ENCODE peak calls at places on chromosomes 1 and 21, in six cellular contexts. Z is nephron progenitor cell; X is GM19239; E is activated CD8-positive, alpha-beta memory T cell treated with anti-CD3 and anti-CD28 coated beads for 24 hours; R is substantia nigra; H is stimulated activated naive CD4-positive, alpha-beta T cell. I is an unnamed sample.

GRCh38 chr1:241828576-241828975 is 19.4 kb upstream of the EXO1 start:
- DNase-seq in H (no peak), R (no peak), Z (no peak), X (no peak), E (no peak), I (no peak)

GRCh38 chr1:226827458-226827857 is 43.0 kb upstream of the PSEN2 start:
- DNase-seq in X (no peak), R (no peak), E (peak), H (peak), Z (no peak), I (no peak)

GRCh38 chr21:33300701-33301631 is 23.8 kb upstream of the IFNAR1 start:
- DNase-seq in R (no peak), Z (no peak), E (no peak), X (no peak), H (no peak), I (no peak)

GRCh38 chr1:152110365-152110859 is 4.8 kb downstream of the TCHH start:
- DNase-seq in H (peak), Z (no peak), R (no peak), E (no peak), X (no peak), I (no peak)

GRCh38 chr1:1440941-1441888 is 5.7 kb downstream of the VWA1 start:
- DNase-seq in X (peak), E (peak), H (peak), Z (peak), R (no peak), I (peak)

GRCh38 chr1:231731262-231731661 is 104.7 kb downstream of the DISC1 start:
- DNase-seq in Z (no peak), E (no peak), R (no peak), X (no peak), H (no peak), I (no peak)

GRCh38 chr1:204706838-204707509 is 21.4 kb upstream of the LRRN2 start:
- DNase-seq in E (no peak), R (no peak), Z (no peak), H (peak), X (no peak), I (no peak)

GRCh38 chr1:18079941-18080340 is 27.7 kb upstream of the IGSF21 start:
- DNase-seq in H (no peak), E (no peak), X (no peak), Z (no peak), R (no peak), I (peak)

GRCh38 chr1:36475341-36475740 is 7.4 kb downstream of the CSF3R start:
- DNase-seq in R (no peak), H (no peak), X (no peak), E (no peak), Z (no peak), I (no peak)

GRCh38 chr1:193260925-193261324 is 74.5 kb upstream of the B3GALT2 start:
- DNase-seq in Z (no peak), H (no peak), R (no peak), X (no peak), E (no peak), I (no peak)

GRCh38 chr1:96049759-96050409 is 671.7 kb upstream of the PTBP2 start:
- DNase-seq in H (no peak), Z (no peak), R (no peak), X (no peak), E (no peak), I (no peak)

GRCh38 chr1:167797005-167797404 is 75.2 kb downstream of the MPZL1 start:
- DNase-seq in R (no peak), X (no peak), H (no peak), Z (no peak), E (no peak), I (peak)

GRCh38 chr1:167748901-167749300 is 27.1 kb downstream of the MPZL1 start:
- DNase-seq in H (no peak), Z (no peak), R (no peak), X (no peak), E (no peak), I (no peak)

GRCh38 chr1:104392552-104392951 is 642.9 kb downstream of the AMY1C start:
- DNase-seq in E (no peak), H (no peak), Z (no peak), R (no peak), X (no peak), I (no peak)

GRCh38 chr1:16615253-16616252 is 2.2 kb upstream of the NBPF1 start:
- DNase-seq in X (no peak), H (no peak), R (no peak), E (peak), Z (peak), I (no peak)

GRCh38 chr1:18649713-18650370 is 19.2 kb downstream of the PAX7 start:
- DNase-seq in Z (no peak), R (no peak), E (no peak), H (no peak), X (no peak), I (no peak)

GRCh38 chr1:22526098-22526497 is 37.2 kb upstream of the EPHA8 start:
- DNase-seq in H (no peak), Z (no peak), E (no peak), R (no peak), X (no peak), I (no peak)

GRCh38 chr1:115492880-115493279 is 148.9 kb upstream of the VANGL1 start:
- DNase-seq in R (no peak), E (no peak), X (no peak), Z (no peak), H (no peak), I (no peak)

GRCh38 chr1:226406401-226406881 is 1.5 kb downstream of the PARP1 start:
- DNase-seq in R (no peak), Z (no peak), H (peak), X (no peak), E (no peak), I (no peak)

GRCh38 chr1:30085814-30086770 is 637.3 kb downstream of the MATN1 start:
- DNase-seq in H (no peak), R (no peak), E (peak), X (peak), Z (peak), I (peak)

GRCh38 chr1:240008298-240008697 is 83.4 kb upstream of the FMN2 start:
- DNase-seq in E (no peak), Z (no peak), H (no peak), X (no peak), R (no peak), I (no peak)

GRCh38 chr1:74508449-74508848 is 4.0 kb downstream of the LRRC53 start:
- DNase-seq in R (no peak), E (no peak), H (no peak), Z (no peak), X (no peak), I (no peak)

GRCh38 chr1:218330043-218330623 is 15.0 kb upstream of the TGFB2 start:
- DNase-seq in Z (no peak), H (peak), E (no peak), R (no peak), X (no peak), I (no peak)

GRCh38 chr1:247530785-247531184 is 5.5 kb downstream of the OR2C3 start:
- DNase-seq in R (no peak), H (no peak), X (no peak), Z (no peak), E (no peak), I (no peak)

GRCh38 chr1:206912445-206913095 is 9.2 kb downstream of the FCMR start:
- DNase-seq in H (peak), R (peak), Z (peak), X (peak), E (peak), I (no peak)

GRCh38 chr1:11766429-11766776 is 4.4 kb downstream of the C1orf167 start:
- DNase-seq in X (no peak), R (no peak), E (no peak), H (no peak), Z (no peak), I (no peak)

GRCh38 chr1:236576004-236576403 is 28.3 kb downstream of the HEATR1 start:
- DNase-seq in E (no peak), R (no peak), H (no peak), X (no peak), Z (no peak), I (no peak)

GRCh38 chr1:21820597-21821232 is 8.7 kb downstream of the LDLRAD2 start:
- DNase-seq in X (no peak), Z (no peak), E (no peak), H (no peak), R (no peak), I (no peak)

GRCh38 chr1:176888471-176889032 is 276.0 kb downstream of the ASTN1 start:
- DNase-seq in R (no peak), X (no peak), H (no peak), E (no peak), Z (no peak), I (no peak)

GRCh38 chr1:108615544-108615943 is 45.3 kb downstream of the HENMT1 start:
- DNase-seq in X (no peak), H (no peak), Z (no peak), E (no peak), R (no peak), I (no peak)

GRCh38 chr1:41582851-41583657 is 98.6 kb upstream of the EDN2 start:
- DNase-seq in E (no peak), Z (no peak), H (no peak), R (no peak), X (no peak), I (no peak)

GRCh38 chr1:204075116-204075636 is 2.3 kb downstream of the SOX13 start:
- DNase-seq in E (no peak), X (no peak), H (no peak), R (no peak), Z (peak), I (no peak)

GRCh38 chr1:20787775-20788488 is 825 bp upstream of the HP1BP3 start:
- DNase-seq in R (no peak), X (no peak), H (no peak), E (no peak), Z (no peak), I (no peak)

GRCh38 chr1:151058682-151059341 is 610 bp downstream of the CDC42SE1 start:
- DNase-seq in R (no peak), E (no peak), Z (peak), H (peak), X (no peak), I (no peak)

GRCh38 chr1:90717665-90718410 is 736 bp upstream of the BARHL2 start:
- DNase-seq in H (peak), R (no peak), X (no peak), E (no peak), Z (peak), I (no peak)

GRCh38 chr1:216523449-216524190 is 100.4 kb upstream of the USH2A start:
- DNase-seq in E (no peak), H (no peak), Z (no peak), R (no peak), X (no peak), I (no peak)

GRCh38 chr1:54352755-54353154 is 53.4 kb downstream of the SSBP3 start:
- DNase-seq in Z (no peak), X (no peak), H (no peak), E (no peak), R (no peak), I (no peak)

GRCh38 chr1:151047925-151048644 is 534 bp downstream of the C1orf56 start:
- DNase-seq in H (peak), R (peak), Z (peak), X (no peak), E (peak), I (peak)

GRCh38 chr1:161420763-161421455 is 53.2 kb upstream of the CFAP126 start:
- DNase-seq in X (no peak), Z (peak), H (no peak), E (no peak), R (no peak), I (no peak)

I was measured in caudate nucleus.